ENCODE peak calls at places on chromosomes 13 and 19, in ten cellular contexts. One of them, this sample, is unnamed.

GRCh38 chr19:51564791-51565190 is 6.3 kb upstream of the ZNF175 start:
- DNase-seq in HEK293T: no peak
- DNase-seq in effector CD4-positive, alpha-beta T cell: no peak
- DNase-seq in neuronal stem cell: no peak
- DNase-seq in stromal cell of bone marrow: no peak
- DNase-seq in DMS 273 treated with DMSO at 0.1 percent for 48 hours: no peak
- DNase-seq in left cardiac atrium: no peak
- DNase-seq in NCI-H748 treated with DMSO at 0.1 percent for 48 hours: no peak
- DNase-seq in D341Med: no peak
- DNase-seq in foreskin fibroblast: no peak
- DNase-seq in this sample: no peak

GRCh38 chr13:23953860-23954512 is 56.7 kb upstream of the C1QTNF9B start:
- DNase-seq in HEK293T: no peak
- DNase-seq in effector CD4-positive, alpha-beta T cell: no peak
- DNase-seq in neuronal stem cell: no peak
- DNase-seq in stromal cell of bone marrow: no peak
- DNase-seq in DMS 273 treated with DMSO at 0.1 percent for 48 hours: no peak
- DNase-seq in left cardiac atrium: no peak
- DNase-seq in NCI-H748 treated with DMSO at 0.1 percent for 48 hours: no peak
- DNase-seq in D341Med: no peak
- DNase-seq in foreskin fibroblast: no peak
- DNase-seq in this sample: no peak

GRCh38 chr13:97191143-97191542 is 31.0 kb upstream of the MBNL2 start:
- DNase-seq in HEK293T: no peak
- DNase-seq in effector CD4-positive, alpha-beta T cell: no peak
- DNase-seq in neuronal stem cell: no peak
- DNase-seq in stromal cell of bone marrow: no peak
- DNase-seq in DMS 273 treated with DMSO at 0.1 percent for 48 hours: no peak
- DNase-seq in left cardiac atrium: no peak
- DNase-seq in NCI-H748 treated with DMSO at 0.1 percent for 48 hours: no peak
- DNase-seq in D341Med: no peak
- DNase-seq in foreskin fibroblast: no peak
- DNase-seq in this sample: no peak

GRCh38 chr13:53250272-53250875 is 221.8 kb downstream of the OLFM4 start:
- DNase-seq in HEK293T: peak
- DNase-seq in effector CD4-positive, alpha-beta T cell: no peak
- DNase-seq in neuronal stem cell: peak
- DNase-seq in stromal cell of bone marrow: peak
- DNase-seq in DMS 273 treated with DMSO at 0.1 percent for 48 hours: peak
- DNase-seq in left cardiac atrium: no peak
- DNase-seq in NCI-H748 treated with DMSO at 0.1 percent for 48 hours: peak
- DNase-seq in D341Med: peak
- DNase-seq in foreskin fibroblast: peak
- DNase-seq in this sample: peak

GRCh38 chr13:112828756-112829155 is 138.9 kb downstream of the ATP11A start:
- DNase-seq in HEK293T: no peak
- DNase-seq in effector CD4-positive, alpha-beta T cell: no peak
- DNase-seq in neuronal stem cell: no peak
- DNase-seq in stromal cell of bone marrow: no peak
- DNase-seq in DMS 273 treated with DMSO at 0.1 percent for 48 hours: no peak
- DNase-seq in left cardiac atrium: no peak
- DNase-seq in NCI-H748 treated with DMSO at 0.1 percent for 48 hours: no peak
- DNase-seq in D341Med: no peak
- DNase-seq in foreskin fibroblast: no peak
- DNase-seq in this sample: no peak

GRCh38 chr13:95955719-95956118 is 97.5 kb downstream of the UGGT2 start:
- DNase-seq in HEK293T: no peak
- DNase-seq in effector CD4-positive, alpha-beta T cell: no peak
- DNase-seq in neuronal stem cell: no peak
- DNase-seq in stromal cell of bone marrow: no peak
- DNase-seq in DMS 273 treated with DMSO at 0.1 percent for 48 hours: no peak
- DNase-seq in left cardiac atrium: no peak
- DNase-seq in NCI-H748 treated with DMSO at 0.1 percent for 48 hours: no peak
- DNase-seq in D341Med: no peak
- DNase-seq in foreskin fibroblast: no peak
- DNase-seq in this sample: no peak

GRCh38 chr13:86585826-86586225 is 786.6 kb upstream of the SLITRK6 start:
- DNase-seq in HEK293T: no peak
- DNase-seq in effector CD4-positive, alpha-beta T cell: no peak
- DNase-seq in neuronal stem cell: no peak
- DNase-seq in stromal cell of bone marrow: peak
- DNase-seq in DMS 273 treated with DMSO at 0.1 percent for 48 hours: no peak
- DNase-seq in left cardiac atrium: peak
- DNase-seq in NCI-H748 treated with DMSO at 0.1 percent for 48 hours: no peak
- DNase-seq in D341Med: no peak
- DNase-seq in foreskin fibroblast: peak
- DNase-seq in this sample: no peak

GRCh38 chr19:7924241-7924640 is 1.7 kb downstream of the CTXN1 start:
- DNase-seq in HEK293T: no peak
- DNase-seq in effector CD4-positive, alpha-beta T cell: no peak
- DNase-seq in neuronal stem cell: no peak
- DNase-seq in stromal cell of bone marrow: no peak
- DNase-seq in DMS 273 treated with DMSO at 0.1 percent for 48 hours: no peak
- DNase-seq in left cardiac atrium: no peak
- DNase-seq in NCI-H748 treated with DMSO at 0.1 percent for 48 hours: no peak
- DNase-seq in D341Med: no peak
- DNase-seq in foreskin fibroblast: no peak
- DNase-seq in this sample: no peak

GRCh38 chr19:52943884-52944643 is 18.6 kb downstream of the ZNF816 start:
- DNase-seq in HEK293T: no peak
- DNase-seq in effector CD4-positive, alpha-beta T cell: no peak
- DNase-seq in neuronal stem cell: no peak
- DNase-seq in stromal cell of bone marrow: no peak
- DNase-seq in DMS 273 treated with DMSO at 0.1 percent for 48 hours: no peak
- DNase-seq in left cardiac atrium: no peak
- DNase-seq in NCI-H748 treated with DMSO at 0.1 percent for 48 hours: no peak
- DNase-seq in D341Med: no peak
- DNase-seq in foreskin fibroblast: no peak
- DNase-seq in this sample: no peak

GRCh38 chr19:50512999-50513745 is 541 bp downstream of the ASPDH start:
- DNase-seq in HEK293T: no peak
- DNase-seq in effector CD4-positive, alpha-beta T cell: no peak
- DNase-seq in neuronal stem cell: no peak
- DNase-seq in stromal cell of bone marrow: no peak
- DNase-seq in DMS 273 treated with DMSO at 0.1 percent for 48 hours: no peak
- DNase-seq in left cardiac atrium: no peak
- DNase-seq in NCI-H748 treated with DMSO at 0.1 percent for 48 hours: no peak
- DNase-seq in D341Med: no peak
- DNase-seq in foreskin fibroblast: no peak
- DNase-seq in this sample: no peak

GRCh38 chr13:78326608-78327007 is 276.7 kb downstream of the POU4F1 start:
- DNase-seq in HEK293T: no peak
- DNase-seq in effector CD4-positive, alpha-beta T cell: no peak
- DNase-seq in neuronal stem cell: no peak
- DNase-seq in stromal cell of bone marrow: no peak
- DNase-seq in DMS 273 treated with DMSO at 0.1 percent for 48 hours: peak
- DNase-seq in left cardiac atrium: no peak
- DNase-seq in NCI-H748 treated with DMSO at 0.1 percent for 48 hours: no peak
- DNase-seq in D341Med: no peak
- DNase-seq in foreskin fibroblast: no peak
- DNase-seq in this sample: no peak

GRCh38 chr19:45717983-45718650 is 12.6 kb downstream of the FBXO46 start:
- DNase-seq in HEK293T: no peak
- DNase-seq in effector CD4-positive, alpha-beta T cell: no peak
- DNase-seq in neuronal stem cell: no peak
- DNase-seq in stromal cell of bone marrow: no peak
- DNase-seq in DMS 273 treated with DMSO at 0.1 percent for 48 hours: no peak
- DNase-seq in left cardiac atrium: peak
- DNase-seq in NCI-H748 treated with DMSO at 0.1 percent for 48 hours: no peak
- DNase-seq in D341Med: no peak
- DNase-seq in foreskin fibroblast: peak
- DNase-seq in this sample: no peak

GRCh38 chr13:40922437-40923040 is 96.6 kb downstream of the ELF1 start:
- DNase-seq in HEK293T: peak
- DNase-seq in effector CD4-positive, alpha-beta T cell: no peak
- DNase-seq in neuronal stem cell: peak
- DNase-seq in stromal cell of bone marrow: no peak
- DNase-seq in DMS 273 treated with DMSO at 0.1 percent for 48 hours: no peak
- DNase-seq in left cardiac atrium: peak
- DNase-seq in NCI-H748 treated with DMSO at 0.1 percent for 48 hours: no peak
- DNase-seq in D341Med: no peak
- DNase-seq in foreskin fibroblast: no peak
- DNase-seq in this sample: no peak

GRCh38 chr13:24865158-24865557 is 101.2 kb downstream of the RNF17 start:
- DNase-seq in HEK293T: no peak
- DNase-seq in effector CD4-positive, alpha-beta T cell: no peak
- DNase-seq in neuronal stem cell: no peak
- DNase-seq in stromal cell of bone marrow: peak
- DNase-seq in DMS 273 treated with DMSO at 0.1 percent for 48 hours: no peak
- DNase-seq in left cardiac atrium: no peak
- DNase-seq in NCI-H748 treated with DMSO at 0.1 percent for 48 hours: no peak
- DNase-seq in D341Med: no peak
- DNase-seq in foreskin fibroblast: peak
- DNase-seq in this sample: no peak

GRCh38 chr19:17391371-17392151 is 2.4 kb downstream of the CCDC194 start:
- DNase-seq in HEK293T: no peak
- DNase-seq in effector CD4-positive, alpha-beta T cell: no peak
- DNase-seq in neuronal stem cell: no peak
- DNase-seq in stromal cell of bone marrow: no peak
- DNase-seq in DMS 273 treated with DMSO at 0.1 percent for 48 hours: no peak
- DNase-seq in left cardiac atrium: no peak
- DNase-seq in NCI-H748 treated with DMSO at 0.1 percent for 48 hours: no peak
- DNase-seq in D341Med: no peak
- DNase-seq in foreskin fibroblast: no peak
- DNase-seq in this sample: no peak

GRCh38 chr19:43674630-43674982 is 4.6 kb upstream of the PLAUR start:
- DNase-seq in HEK293T: no peak
- DNase-seq in effector CD4-positive, alpha-beta T cell: no peak
- DNase-seq in neuronal stem cell: no peak
- DNase-seq in stromal cell of bone marrow: no peak
- DNase-seq in DMS 273 treated with DMSO at 0.1 percent for 48 hours: no peak
- DNase-seq in left cardiac atrium: no peak
- DNase-seq in NCI-H748 treated with DMSO at 0.1 percent for 48 hours: no peak
- DNase-seq in D341Med: no peak
- DNase-seq in foreskin fibroblast: peak
- DNase-seq in this sample: no peak

GRCh38 chr13:76980075-76980718 is 11.7 kb upstream of the CLN5 start:
- DNase-seq in HEK293T: peak
- DNase-seq in effector CD4-positive, alpha-beta T cell: peak
- DNase-seq in neuronal stem cell: peak
- DNase-seq in stromal cell of bone marrow: peak
- DNase-seq in DMS 273 treated with DMSO at 0.1 percent for 48 hours: no peak
- DNase-seq in left cardiac atrium: peak
- DNase-seq in NCI-H748 treated with DMSO at 0.1 percent for 48 hours: peak
- DNase-seq in D341Med: peak
- DNase-seq in foreskin fibroblast: peak
- DNase-seq in this sample: peak

GRCh38 chr19:10946964-10947657 is 13.7 kb upstream of the SMARCA4 start:
- DNase-seq in HEK293T: no peak
- DNase-seq in effector CD4-positive, alpha-beta T cell: no peak
- DNase-seq in neuronal stem cell: no peak
- DNase-seq in stromal cell of bone marrow: no peak
- DNase-seq in DMS 273 treated with DMSO at 0.1 percent for 48 hours: no peak
- DNase-seq in left cardiac atrium: no peak
- DNase-seq in NCI-H748 treated with DMSO at 0.1 percent for 48 hours: no peak
- DNase-seq in D341Med: no peak
- DNase-seq in foreskin fibroblast: no peak
- DNase-seq in this sample: no peak

GRCh38 chr19:10701955-10702307 is 692 bp downstream of the QTRT1 start:
- DNase-seq in HEK293T: peak
- DNase-seq in effector CD4-positive, alpha-beta T cell: no peak
- DNase-seq in neuronal stem cell: peak
- DNase-seq in stromal cell of bone marrow: no peak
- DNase-seq in DMS 273 treated with DMSO at 0.1 percent for 48 hours: no peak
- DNase-seq in left cardiac atrium: no peak
- DNase-seq in NCI-H748 treated with DMSO at 0.1 percent for 48 hours: no peak
- DNase-seq in D341Med: peak
- DNase-seq in foreskin fibroblast: peak
- DNase-seq in this sample: peak

GRCh38 chr19:46579286-46579944 is 21.7 kb upstream of the CALM3 start:
- DNase-seq in HEK293T: no peak
- DNase-seq in effector CD4-positive, alpha-beta T cell: no peak
- DNase-seq in neuronal stem cell: peak
- DNase-seq in stromal cell of bone marrow: no peak
- DNase-seq in DMS 273 treated with DMSO at 0.1 percent for 48 hours: peak
- DNase-seq in left cardiac atrium: no peak
- DNase-seq in NCI-H748 treated with DMSO at 0.1 percent for 48 hours: no peak
- DNase-seq in D341Med: peak
- DNase-seq in foreskin fibroblast: no peak
- DNase-seq in this sample: peak

GRCh38 chr13:110138700-110139036 is 168.3 kb downstream of the COL4A1 start:
- DNase-seq in HEK293T: no peak
- DNase-seq in effector CD4-positive, alpha-beta T cell: no peak
- DNase-seq in neuronal stem cell: no peak
- DNase-seq in stromal cell of bone marrow: no peak
- DNase-seq in DMS 273 treated with DMSO at 0.1 percent for 48 hours: no peak
- DNase-seq in left cardiac atrium: no peak
- DNase-seq in NCI-H748 treated with DMSO at 0.1 percent for 48 hours: no peak
- DNase-seq in D341Med: no peak
- DNase-seq in foreskin fibroblast: no peak
- DNase-seq in this sample: no peak

GRCh38 chr19:15369594-15369891 is 10.0 kb downstream of the AKAP8 start:
- DNase-seq in HEK293T: no peak
- DNase-seq in effector CD4-positive, alpha-beta T cell: no peak
- DNase-seq in neuronal stem cell: no peak
- DNase-seq in stromal cell of bone marrow: no peak
- DNase-seq in DMS 273 treated with DMSO at 0.1 percent for 48 hours: no peak
- DNase-seq in left cardiac atrium: no peak
- DNase-seq in NCI-H748 treated with DMSO at 0.1 percent for 48 hours: no peak
- DNase-seq in D341Med: no peak
- DNase-seq in foreskin fibroblast: no peak
- DNase-seq in this sample: no peak

GRCh38 chr13:108494991-108495661 is 134.3 kb upstream of the MYO16 start:
- DNase-seq in HEK293T: no peak
- DNase-seq in effector CD4-positive, alpha-beta T cell: no peak
- DNase-seq in neuronal stem cell: peak
- DNase-seq in stromal cell of bone marrow: no peak
- DNase-seq in DMS 273 treated with DMSO at 0.1 percent for 48 hours: no peak
- DNase-seq in left cardiac atrium: no peak
- DNase-seq in NCI-H748 treated with DMSO at 0.1 percent for 48 hours: no peak
- DNase-seq in D341Med: no peak
- DNase-seq in foreskin fibroblast: peak
- DNase-seq in this sample: no peak

GRCh38 chr19:41307090-41307875 is 2.7 kb upstream of the CCDC97 start:
- DNase-seq in HEK293T: no peak
- DNase-seq in effector CD4-positive, alpha-beta T cell: no peak
- DNase-seq in neuronal stem cell: no peak
- DNase-seq in stromal cell of bone marrow: no peak
- DNase-seq in DMS 273 treated with DMSO at 0.1 percent for 48 hours: no peak
- DNase-seq in left cardiac atrium: no peak
- DNase-seq in NCI-H748 treated with DMSO at 0.1 percent for 48 hours: no peak
- DNase-seq in D341Med: no peak
- DNase-seq in foreskin fibroblast: no peak
- DNase-seq in this sample: no peak

GRCh38 chr19:14031719-14032480 is at the start of gene IL27RA:
- DNase-seq in HEK293T: peak
- DNase-seq in effector CD4-positive, alpha-beta T cell: peak
- DNase-seq in neuronal stem cell: peak
- DNase-seq in stromal cell of bone marrow: no peak
- DNase-seq in DMS 273 treated with DMSO at 0.1 percent for 48 hours: no peak
- DNase-seq in left cardiac atrium: peak
- DNase-seq in NCI-H748 treated with DMSO at 0.1 percent for 48 hours: no peak
- DNase-seq in D341Med: peak
- DNase-seq in foreskin fibroblast: peak
- DNase-seq in this sample: peak

GRCh38 chr13:106874308-106874707 is 306.4 kb upstream of the ARGLU1 start:
- DNase-seq in HEK293T: no peak
- DNase-seq in effector CD4-positive, alpha-beta T cell: no peak
- DNase-seq in neuronal stem cell: no peak
- DNase-seq in stromal cell of bone marrow: no peak
- DNase-seq in DMS 273 treated with DMSO at 0.1 percent for 48 hours: no peak
- DNase-seq in left cardiac atrium: no peak
- DNase-seq in NCI-H748 treated with DMSO at 0.1 percent for 48 hours: no peak
- DNase-seq in D341Med: no peak
- DNase-seq in foreskin fibroblast: no peak
- DNase-seq in this sample: no peak